ENCODE peak calls at places on chromosomes 5 and 9, in six cellular contexts. Q is tibial nerve, I is GM03348, Y is GM12865, S is Kasumi-1, T is body of pancreas. X is an unnamed sample.

GRCh38 chr5:72288923-72289322 is 31.1 kb downstream of the MRPS27 start:
- DNase-seq in Q (no peak), I (no peak), Y (no peak), S (no peak), T (peak; percentile 26), X (no peak)

GRCh38 chr5:88613051-88613450 is 269.9 kb downstream of the MEF2C start:
- DNase-seq in Q (no peak), I (peak; percentile 6), Y (no peak), S (no peak), T (no peak), X (no peak)

GRCh38 chr9:33942471-33943083 is 106.1 kb downstream of the UBAP2 start:
- DNase-seq in Q (no peak), I (peak; percentile 54), Y (no peak), S (no peak), T (no peak), X (no peak)

GRCh38 chr9:97510797-97511761 is 9.6 kb downstream of the TMOD1 start:
- DNase-seq in Q (no peak), I (no peak), Y (peak; percentile 88), S (no peak), T (no peak), X (peak; percentile 11)

GRCh38 chr9:131677445-131678180 is 62.3 kb downstream of the RAPGEF1 start:
- DNase-seq in Q (no peak), I (peak; percentile 71), Y (peak; percentile 83), S (peak; percentile 50), T (no peak), X (no peak)

GRCh38 chr5:9533096-9533495 is 12.8 kb downstream of the SEMA5A start:
- DNase-seq in Q (no peak), I (no peak), Y (no peak), S (no peak), T (no peak), X (no peak)

GRCh38 chr9:98998441-98999151 is 54.9 kb downstream of the COL15A1 start:
- DNase-seq in Q (peak; percentile 68), I (peak; percentile 89), Y (peak; percentile 60), S (peak; percentile 15), T (peak; percentile 78), X (peak; percentile 72)

GRCh38 chr9:95097279-95097678 is 220.2 kb downstream of the FANCC start:
- DNase-seq in Q (no peak), I (no peak), Y (no peak), S (no peak), T (no peak), X (no peak)

GRCh38 chr9:135079018-135079417 is 8.4 kb upstream of the OLFM1 start:
- DNase-seq in Q (no peak), I (no peak), Y (no peak), S (no peak), T (no peak), X (no peak)

GRCh38 chr9:35906923-35907699 is 1.1 kb downstream of the HRCT1 start:
- DNase-seq in Q (peak; percentile 62), I (peak; percentile 89), Y (no peak), S (no peak), T (peak; percentile 52), X (no peak)

GRCh38 chr5:127988149-127988755 is 95.3 kb upstream of the SLC12A2 start:
- DNase-seq in Q (no peak), I (peak; percentile 40), Y (no peak), S (no peak), T (peak; percentile 9), X (no peak)

GRCh38 chr9:137089232-137089947 is 2.6 kb downstream of the MAN1B1 start:
- DNase-seq in Q (no peak), I (no peak), Y (no peak), S (no peak), T (no peak), X (no peak)

GRCh38 chr5:171569065-171569712 is 149.7 kb downstream of the FGF18 start:
- DNase-seq in Q (no peak), I (no peak), Y (no peak), S (no peak), T (no peak), X (no peak)

GRCh38 chr5:126519637-126520592 is 75.1 kb downstream of the ALDH7A1 start:
- DNase-seq in Q (no peak), I (peak; percentile 31), Y (no peak), S (no peak), T (no peak), X (no peak)